ENCODE peak calls at places on chromosomes 1 and 21, in eight cellular contexts. One of them, this sample, is unnamed.

GRCh38 chr1:226569879-226570547 is 21.4 kb downstream of the STUM start:
- DNase-seq in stomach: no peak
- DNase-seq in cardiac fibroblast: no peak
- DNase-seq in H9: peak; percentile 90
- DNase-seq in kidney epithelial cell: no peak
- DNase-seq in fibroblast of pulmonary artery: no peak
- DNase-seq in uterus: no peak
- DNase-seq in fibroblast of villous mesenchyme: no peak
- DNase-seq in this sample: no peak

GRCh38 chr1:82377201-82377884 is 576.6 kb downstream of the ADGRL2 start:
- DNase-seq in uterus: no peak
- DNase-seq in fibroblast of villous mesenchyme: peak; percentile 4
- DNase-seq in kidney epithelial cell: peak; percentile 7
- DNase-seq in H9: no peak
- DNase-seq in cardiac fibroblast: no peak
- DNase-seq in fibroblast of pulmonary artery: peak; percentile 23
- DNase-seq in stomach: no peak
- DNase-seq in this sample: no peak

GRCh38 chr1:170664283-170664827 is 424 bp downstream of the PRRX1 start:
- DNase-seq in cardiac fibroblast: no peak
- DNase-seq in uterus: peak; percentile 45
- DNase-seq in kidney epithelial cell: no peak
- DNase-seq in stomach: no peak
- DNase-seq in H9: peak; percentile 53
- DNase-seq in fibroblast of villous mesenchyme: peak; percentile 22
- DNase-seq in fibroblast of pulmonary artery: no peak
- DNase-seq in this sample: no peak

GRCh38 chr1:17437260-17438175 is 2.0 kb downstream of the RCC2 start:
- DNase-seq in fibroblast of villous mesenchyme: peak; percentile 42
- DNase-seq in uterus: peak; percentile 45
- DNase-seq in stomach: peak; percentile 44
- DNase-seq in cardiac fibroblast: peak; percentile 51
- DNase-seq in fibroblast of pulmonary artery: peak; percentile 44
- DNase-seq in H9: no peak
- DNase-seq in kidney epithelial cell: no peak
- DNase-seq in this sample: no peak

GRCh38 chr1:180353930-180354329 is 123.9 kb downstream of the LHX4 start:
- DNase-seq in fibroblast of villous mesenchyme: no peak
- DNase-seq in kidney epithelial cell: no peak
- DNase-seq in uterus: no peak
- DNase-seq in stomach: no peak
- DNase-seq in H9: no peak
- DNase-seq in fibroblast of pulmonary artery: no peak
- DNase-seq in cardiac fibroblast: no peak
- DNase-seq in this sample: no peak

GRCh38 chr1:85607913-85608250 is 27.3 kb downstream of the CCN1 start:
- DNase-seq in kidney epithelial cell: no peak
- DNase-seq in fibroblast of villous mesenchyme: no peak
- DNase-seq in H9: no peak
- DNase-seq in stomach: no peak
- DNase-seq in uterus: no peak
- DNase-seq in cardiac fibroblast: peak; percentile 14
- DNase-seq in fibroblast of pulmonary artery: no peak
- DNase-seq in this sample: no peak

GRCh38 chr1:179591592-179592580 is at the start of gene TDRD5:
- DNase-seq in fibroblast of villous mesenchyme: no peak
- DNase-seq in fibroblast of pulmonary artery: no peak
- DNase-seq in H9: peak; percentile 86
- DNase-seq in kidney epithelial cell: no peak
- DNase-seq in stomach: peak; percentile 69
- DNase-seq in uterus: no peak
- DNase-seq in cardiac fibroblast: no peak
- DNase-seq in this sample: peak; percentile 82

GRCh38 chr1:1426961-1427934 is 6.2 kb upstream of the ANKRD65 start:
- DNase-seq in cardiac fibroblast: no peak
- DNase-seq in fibroblast of villous mesenchyme: no peak
- DNase-seq in kidney epithelial cell: no peak
- DNase-seq in fibroblast of pulmonary artery: no peak
- DNase-seq in stomach: no peak
- DNase-seq in H9: peak; percentile 87
- DNase-seq in uterus: no peak
- DNase-seq in this sample: peak; percentile 92

GRCh38 chr1:2339206-2340085 is 51.9 kb downstream of the MORN1 start:
- DNase-seq in stomach: no peak
- DNase-seq in fibroblast of pulmonary artery: no peak
- DNase-seq in uterus: no peak
- DNase-seq in cardiac fibroblast: no peak
- DNase-seq in fibroblast of villous mesenchyme: no peak
- DNase-seq in H9: no peak
- DNase-seq in kidney epithelial cell: no peak
- DNase-seq in this sample: no peak

GRCh38 chr1:185045793-185046441 is 559 bp downstream of the RNF2 start:
- DNase-seq in H9: peak; percentile 48
- DNase-seq in kidney epithelial cell: no peak
- DNase-seq in fibroblast of pulmonary artery: peak; percentile 35
- DNase-seq in cardiac fibroblast: peak; percentile 33
- DNase-seq in stomach: peak; percentile 30
- DNase-seq in uterus: peak; percentile 30
- DNase-seq in fibroblast of villous mesenchyme: peak; percentile 33
- DNase-seq in this sample: no peak

GRCh38 chr1:47459263-47459788 is 21.5 kb downstream of the FOXD2 start:
- DNase-seq in fibroblast of villous mesenchyme: no peak
- DNase-seq in cardiac fibroblast: no peak
- DNase-seq in H9: no peak
- DNase-seq in kidney epithelial cell: no peak
- DNase-seq in fibroblast of pulmonary artery: no peak
- DNase-seq in stomach: no peak
- DNase-seq in uterus: no peak
- DNase-seq in this sample: no peak

GRCh38 chr21:40466893-40467483 is 380.0 kb downstream of the DSCAM start:
- DNase-seq in fibroblast of pulmonary artery: peak; percentile 1
- DNase-seq in uterus: no peak
- DNase-seq in cardiac fibroblast: peak; percentile 1
- DNase-seq in stomach: no peak
- DNase-seq in fibroblast of villous mesenchyme: no peak
- DNase-seq in H9: no peak
- DNase-seq in kidney epithelial cell: no peak
- DNase-seq in this sample: no peak

GRCh38 chr1:17060129-17060868 is 6.5 kb upstream of the SDHB start:
- DNase-seq in stomach: no peak
- DNase-seq in cardiac fibroblast: peak; percentile 15
- DNase-seq in fibroblast of villous mesenchyme: no peak
- DNase-seq in kidney epithelial cell: no peak
- DNase-seq in fibroblast of pulmonary artery: peak; percentile 22
- DNase-seq in H9: no peak
- DNase-seq in uterus: no peak
- DNase-seq in this sample: no peak

GRCh38 chr1:112957133-112957812 is 1.3 kb upstream of the SLC16A1 start:
- DNase-seq in stomach: no peak
- DNase-seq in fibroblast of villous mesenchyme: peak; percentile 91
- DNase-seq in fibroblast of pulmonary artery: peak; percentile 90
- DNase-seq in H9: peak; percentile 65
- DNase-seq in uterus: peak; percentile 31
- DNase-seq in cardiac fibroblast: peak; percentile 93
- DNase-seq in kidney epithelial cell: peak; percentile 78
- DNase-seq in this sample: no peak

GRCh38 chr21:38965910-38966504 is 160.3 kb downstream of the ETS2 start:
- DNase-seq in fibroblast of pulmonary artery: no peak
- DNase-seq in H9: peak; percentile 83
- DNase-seq in uterus: no peak
- DNase-seq in cardiac fibroblast: no peak
- DNase-seq in kidney epithelial cell: no peak
- DNase-seq in stomach: peak; percentile 81
- DNase-seq in fibroblast of villous mesenchyme: peak; percentile 98
- DNase-seq in this sample: no peak

GRCh38 chr1:155168456-155169210 is 4.5 kb downstream of the KRTCAP2 start:
- DNase-seq in cardiac fibroblast: no peak
- DNase-seq in uterus: no peak
- DNase-seq in fibroblast of pulmonary artery: no peak
- DNase-seq in stomach: no peak
- DNase-seq in kidney epithelial cell: no peak
- DNase-seq in H9: no peak
- DNase-seq in fibroblast of villous mesenchyme: no peak
- DNase-seq in this sample: no peak

GRCh38 chr1:30964706-30965105 is 56.1 kb upstream of the SDC3 start:
- DNase-seq in stomach: no peak
- DNase-seq in cardiac fibroblast: peak; percentile 27
- DNase-seq in fibroblast of villous mesenchyme: no peak
- DNase-seq in kidney epithelial cell: no peak
- DNase-seq in H9: no peak
- DNase-seq in uterus: no peak
- DNase-seq in fibroblast of pulmonary artery: no peak
- DNase-seq in this sample: no peak

GRCh38 chr1:198549863-198550262 is 9.4 kb upstream of the ATP6V1G3 start:
- DNase-seq in H9: no peak
- DNase-seq in uterus: no peak
- DNase-seq in kidney epithelial cell: no peak
- DNase-seq in fibroblast of villous mesenchyme: no peak
- DNase-seq in stomach: no peak
- DNase-seq in cardiac fibroblast: no peak
- DNase-seq in fibroblast of pulmonary artery: no peak
- DNase-seq in this sample: no peak

GRCh38 chr1:63807063-63807462 is 33.2 kb downstream of the ROR1 start:
- DNase-seq in cardiac fibroblast: no peak
- DNase-seq in fibroblast of pulmonary artery: no peak
- DNase-seq in uterus: no peak
- DNase-seq in fibroblast of villous mesenchyme: no peak
- DNase-seq in kidney epithelial cell: no peak
- DNase-seq in stomach: no peak
- DNase-seq in H9: no peak
- DNase-seq in this sample: no peak

GRCh38 chr1:166952002-166952746 is 23.2 kb downstream of the ILDR2 start:
- DNase-seq in kidney epithelial cell: peak; percentile 77
- DNase-seq in H9: no peak
- DNase-seq in fibroblast of villous mesenchyme: peak; percentile 24
- DNase-seq in uterus: no peak
- DNase-seq in stomach: no peak
- DNase-seq in cardiac fibroblast: peak; percentile 29
- DNase-seq in fibroblast of pulmonary artery: peak; percentile 57
- DNase-seq in this sample: no peak

GRCh38 chr1:246687002-246687401 is 37.2 kb upstream of the SCCPDH start:
- DNase-seq in fibroblast of pulmonary artery: no peak
- DNase-seq in uterus: no peak
- DNase-seq in fibroblast of villous mesenchyme: no peak
- DNase-seq in kidney epithelial cell: no peak
- DNase-seq in H9: peak; percentile 68
- DNase-seq in cardiac fibroblast: no peak
- DNase-seq in stomach: no peak
- DNase-seq in this sample: no peak
- TF ChIP-seq CTCF in fibroblast of pulmonary artery: no peak
- TF ChIP-seq CTCF in uterus: no peak
- TF ChIP-seq CTCF in fibroblast of villous mesenchyme: no peak
- TF ChIP-seq CTCF in kidney epithelial cell: no peak
- TF ChIP-seq CTCF in H9: peak; percentile 51
- TF ChIP-seq CTCF in cardiac fibroblast: no peak
- TF ChIP-seq CTCF in stomach: no peak
- TF ChIP-seq CTCF in this sample: no peak

GRCh38 chr1:225465793-225466517 is 38.1 kb upstream of the LBR start:
- DNase-seq in cardiac fibroblast: no peak
- DNase-seq in uterus: no peak
- DNase-seq in fibroblast of villous mesenchyme: no peak
- DNase-seq in H9: no peak
- DNase-seq in stomach: no peak
- DNase-seq in kidney epithelial cell: no peak
- DNase-seq in fibroblast of pulmonary artery: no peak
- DNase-seq in this sample: peak; percentile 67
- TF ChIP-seq CTCF in cardiac fibroblast: no peak
- TF ChIP-seq CTCF in uterus: no peak
- TF ChIP-seq CTCF in fibroblast of villous mesenchyme: no peak
- TF ChIP-seq CTCF in H9: no peak
- TF ChIP-seq CTCF in stomach: no peak
- TF ChIP-seq CTCF in kidney epithelial cell: no peak
- TF ChIP-seq CTCF in fibroblast of pulmonary artery: no peak
- TF ChIP-seq CTCF in this sample: no peak

GRCh38 chr21:19981938-19982337 is 1016.3 kb upstream of the NCAM2 start:
- DNase-seq in H9: no peak
- DNase-seq in cardiac fibroblast: no peak
- DNase-seq in stomach: no peak
- DNase-seq in uterus: no peak
- DNase-seq in fibroblast of pulmonary artery: no peak
- DNase-seq in kidney epithelial cell: no peak
- DNase-seq in fibroblast of villous mesenchyme: no peak
- DNase-seq in this sample: no peak
- TF ChIP-seq CTCF in H9: peak; percentile 59
- TF ChIP-seq CTCF in cardiac fibroblast: no peak
- TF ChIP-seq CTCF in stomach: no peak
- TF ChIP-seq CTCF in uterus: no peak
- TF ChIP-seq CTCF in fibroblast of pulmonary artery: no peak
- TF ChIP-seq CTCF in kidney epithelial cell: no peak
- TF ChIP-seq CTCF in fibroblast of villous mesenchyme: no peak
- TF ChIP-seq CTCF in this sample: peak; percentile 55

DNA sequence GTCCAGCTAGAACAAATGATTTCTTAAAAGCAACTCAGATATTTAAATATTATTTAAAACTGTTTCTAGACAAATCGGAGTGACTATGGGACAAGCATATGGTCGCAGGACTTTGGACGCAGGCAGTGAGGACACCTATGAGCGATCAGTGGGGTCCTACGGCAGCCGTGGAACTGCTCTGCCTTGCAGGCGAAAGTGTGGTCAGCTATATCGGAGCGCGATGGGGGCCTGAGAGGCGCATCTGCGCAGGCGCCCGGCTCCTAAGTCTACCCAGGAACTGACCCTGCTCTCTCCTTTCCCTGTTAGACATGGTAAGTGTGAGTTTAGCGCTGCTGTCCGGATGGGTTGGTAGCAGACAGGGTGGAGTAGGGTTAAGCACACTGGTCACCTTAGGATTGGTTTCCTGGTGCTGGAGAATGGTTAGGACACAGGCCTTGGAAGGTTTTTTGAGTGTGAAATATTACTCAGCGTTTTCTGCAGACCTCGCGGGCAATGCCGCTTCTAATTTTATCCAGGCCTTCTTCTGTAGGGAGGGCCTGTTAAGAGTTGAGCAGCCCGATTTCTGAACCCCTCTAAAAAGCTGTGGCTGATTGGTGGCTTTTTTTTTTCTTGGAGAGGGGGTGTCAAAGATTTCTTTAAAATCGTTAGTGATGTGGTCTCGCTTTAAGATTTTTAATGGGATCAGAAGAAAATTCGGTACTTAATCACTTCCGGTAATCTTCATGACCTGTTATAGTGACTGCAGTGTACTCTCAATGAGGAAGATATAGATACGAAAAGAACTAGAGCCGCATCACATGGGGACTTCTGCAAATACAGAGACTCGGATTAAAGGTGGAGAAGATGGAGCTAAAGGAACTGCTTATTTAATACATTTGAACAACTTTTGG is at the start of gene RABGGTB:
- DNase-seq in fibroblast of pulmonary artery: peak; percentile 98
- DNase-seq in H9: peak; percentile 96
- DNase-seq in cardiac fibroblast: peak; percentile 98
- DNase-seq in fibroblast of villous mesenchyme: peak; percentile 97
- DNase-seq in stomach: peak; percentile 95
- DNase-seq in uterus: peak; percentile 96
- DNase-seq in kidney epithelial cell: peak; percentile 80
- DNase-seq in this sample: peak; percentile 96
- TF ChIP-seq CTCF in fibroblast of pulmonary artery: no peak
- TF ChIP-seq CTCF in H9: no peak
- TF ChIP-seq CTCF in cardiac fibroblast: no peak
- TF ChIP-seq CTCF in fibroblast of villous mesenchyme: no peak
- TF ChIP-seq CTCF in stomach: no peak
- TF ChIP-seq CTCF in uterus: no peak
- TF ChIP-seq CTCF in kidney epithelial cell: no peak
- TF ChIP-seq CTCF in this sample: no peak

This sample was measured in chondrocyte.